ENCODE peak calls at places on chromosomes 4 and X, in six cellular contexts. Z is ovary, Y is AG04449, P is WERI-Rb-1, R is astrocyte of the cerebellum, V is HFFc6. J is an unnamed sample.

GRCh38 chrX:86946569-86946968 is 571.0 kb upstream of the KLHL4 start:
- DNase-seq in Z (no peak), Y (no peak), P (peak), R (no peak), V (no peak), J (no peak)

GRCh38 chr4:176791591-176792347 is 953 bp downstream of the VEGFC start:
- DNase-seq in Z (peak), Y (no peak), P (peak), R (no peak), V (peak), J (no peak)

GRCh38 chrX:44042731-44043130 is 69.5 kb upstream of the NDP start:
- DNase-seq in Z (peak), Y (no peak), P (no peak), R (no peak), V (no peak), J (no peak)

GRCh38 chr4:106869551-106869950 is 166.6 kb downstream of the DKK2 start:
- DNase-seq in Z (no peak), Y (peak), P (no peak), R (no peak), V (no peak), J (no peak)

GRCh38 chr4:166846939-166847338 is 387.4 kb downstream of the SPOCK3 start:
- DNase-seq in Z (no peak), Y (no peak), P (no peak), R (no peak), V (no peak), J (no peak)

GRCh38 chrX:43676960-43677582 is 21.0 kb downstream of the MAOA start:
- DNase-seq in Z (no peak), Y (no peak), P (no peak), R (no peak), V (no peak), J (no peak)

GRCh38 chr4:89114100-89114499 is 2.8 kb downstream of the TIGD2 start:
- DNase-seq in Z (no peak), Y (no peak), P (no peak), R (no peak), V (no peak), J (no peak)

GRCh38 chr4:122313001-122313400 is 65.8 kb upstream of the ADAD1 start:
- DNase-seq in Z (no peak), Y (no peak), P (no peak), R (no peak), V (no peak), J (no peak)

GRCh38 chr4:16253127-16253960 is 27.1 kb upstream of the TAPT1 start:
- DNase-seq in Z (no peak), Y (peak), P (no peak), R (peak), V (peak), J (no peak)

GRCh38 chr4:60002603-60003325 is 1197.4 kb upstream of the ADGRL3 start:
- DNase-seq in Z (no peak), Y (no peak), P (no peak), R (no peak), V (no peak), J (no peak)

GRCh38 chr4:6298035-6298434 is 28.4 kb downstream of the WFS1 start:
- DNase-seq in Z (no peak), Y (no peak), P (no peak), R (no peak), V (no peak), J (no peak)

GRCh38 chr4:86223472-86223871 is 136.4 kb downstream of the MAPK10 start:
- DNase-seq in Z (no peak), Y (no peak), P (peak), R (no peak), V (peak), J (no peak)

GRCh38 chr4:8922481-8922880 is 50.8 kb upstream of the HMX1 start:
- DNase-seq in Z (no peak), Y (no peak), P (no peak), R (no peak), V (no peak), J (no peak)

GRCh38 chr4:15695240-15695699 is 7.6 kb upstream of the BST1 start:
- DNase-seq in Z (no peak), Y (peak), P (no peak), R (peak), V (peak), J (no peak)

GRCh38 chr4:7806080-7806630 is 133.5 kb downstream of the AFAP1 start:
- DNase-seq in Z (peak), Y (no peak), P (no peak), R (peak), V (no peak), J (no peak)

GRCh38 chrX:23980063-23980462 is 46.9 kb downstream of the KLHL15 start:
- DNase-seq in Z (no peak), Y (no peak), P (no peak), R (no peak), V (no peak), J (no peak)

DNA sequence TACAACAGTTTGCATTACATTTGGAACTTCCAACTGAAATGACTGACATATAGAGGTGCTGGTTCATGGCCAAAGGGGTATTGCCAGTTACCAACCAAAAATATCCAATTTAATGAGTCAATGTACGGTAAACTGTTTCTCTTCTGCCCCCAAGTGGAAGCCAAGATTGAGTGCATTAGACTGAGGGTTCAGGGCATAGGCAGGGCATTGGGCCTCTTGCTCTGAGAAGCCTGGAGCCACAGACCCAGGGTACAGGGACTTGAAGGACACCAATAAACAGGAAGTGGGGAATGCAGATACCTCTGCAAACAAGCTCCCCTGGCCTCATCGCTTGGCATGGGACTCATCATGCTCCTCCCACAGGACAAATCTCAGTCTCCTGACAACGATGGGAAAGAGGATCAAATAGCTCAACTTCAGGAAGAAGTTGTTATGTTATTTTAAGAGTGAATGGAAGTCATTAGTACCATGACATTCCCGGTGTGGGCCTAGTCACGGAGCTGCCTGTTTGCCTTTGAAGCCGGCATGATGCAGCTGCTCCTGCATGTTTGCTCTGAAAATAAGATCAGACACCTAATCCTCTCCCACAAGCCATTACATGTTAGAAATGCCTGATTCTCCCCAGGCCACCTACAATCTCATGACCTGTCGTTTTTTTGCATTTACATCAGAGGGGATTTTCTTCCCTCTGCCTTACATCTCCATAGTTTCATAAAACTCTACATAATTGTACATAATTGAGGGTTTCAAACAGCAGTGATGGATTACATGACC is 224.2 kb downstream of the RCHY1 start:
- DNase-seq in Z (no peak), Y (no peak), P (peak), R (no peak), V (no peak), J (no peak)
- TF ChIP-seq CTCF in Z (no peak), Y (no peak), P (peak), R (no peak), V (peak), J (peak)

DNA sequence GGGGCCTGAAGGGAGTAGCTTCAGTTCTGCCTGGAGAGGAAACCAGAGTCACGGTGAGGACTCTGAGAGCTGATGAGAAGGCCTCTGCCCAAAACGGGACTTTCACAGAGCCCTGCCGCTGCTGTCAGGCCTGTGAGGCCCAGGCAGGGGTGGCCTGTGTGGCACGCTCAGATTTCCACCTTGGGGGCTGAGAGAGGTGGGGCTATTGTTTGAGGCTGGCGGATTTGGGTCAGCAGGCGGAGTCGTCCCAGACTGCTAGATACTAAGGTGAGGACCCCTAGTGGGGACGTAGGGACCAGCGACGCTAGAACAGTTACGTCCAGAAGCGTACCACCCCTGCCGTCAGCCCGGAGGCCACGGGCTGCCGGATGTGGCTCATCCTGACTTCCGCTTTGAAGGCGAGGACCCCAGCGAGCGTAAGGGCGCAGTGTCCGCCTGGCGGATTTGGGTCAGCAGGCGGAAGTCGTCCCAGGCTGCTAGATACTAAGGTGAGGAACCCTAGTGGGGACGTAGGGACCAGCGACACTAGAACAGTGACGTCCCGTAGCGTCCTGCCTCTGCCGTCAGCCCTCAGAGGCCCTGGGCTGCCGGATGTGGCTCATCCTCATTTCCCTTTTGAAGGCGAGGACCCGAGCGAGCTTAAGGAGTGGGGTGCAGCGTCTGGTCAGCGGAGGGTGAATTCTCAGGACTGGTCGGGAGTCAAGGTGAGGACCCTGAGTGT is at the start of gene MAGEB1:
- DNase-seq in Z (no peak), Y (no peak), P (no peak), R (no peak), V (no peak), J (no peak)
- TF ChIP-seq CTCF in Z (no peak), Y (no peak), P (peak), R (no peak), V (no peak), J (no peak)

DNA sequence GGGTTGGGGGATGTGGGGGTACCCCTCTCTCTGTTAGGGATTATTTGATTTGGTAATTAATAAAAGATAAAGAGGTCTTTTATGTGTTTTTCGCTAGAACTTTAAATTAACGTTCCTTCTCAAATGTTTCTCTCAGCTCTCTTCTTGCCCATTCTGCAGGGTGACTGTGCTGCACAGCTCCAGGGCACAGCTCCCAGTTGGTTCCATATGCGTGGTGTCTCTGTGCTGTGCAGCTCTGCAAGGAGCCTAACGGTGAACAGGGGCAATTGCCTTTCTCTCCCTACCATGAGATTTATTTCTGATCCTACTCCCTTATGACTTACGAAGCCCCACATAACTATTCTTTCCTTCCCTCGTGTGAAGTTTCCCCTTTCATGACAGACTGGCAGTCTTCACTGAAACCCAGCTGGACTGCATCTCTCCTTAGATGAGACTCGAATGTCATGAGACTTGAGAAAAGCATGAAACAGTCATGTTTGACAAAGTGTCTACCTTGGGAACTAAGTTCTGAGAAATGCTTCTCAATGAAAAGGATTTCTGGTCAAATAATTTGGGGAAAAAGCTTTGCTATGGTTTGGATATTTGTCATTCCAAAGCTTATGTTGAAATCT is 50.2 kb upstream of the SPRY1 start:
- DNase-seq in Z (no peak), Y (no peak), P (no peak), R (no peak), V (no peak), J (no peak)
- TF ChIP-seq CTCF in Z (no peak), Y (no peak), P (no peak), R (no peak), V (no peak), J (no peak)

GRCh38 chrX:65589304-65589703 is 54.7 kb upstream of the LAS1L start:
- DNase-seq in Z (no peak), Y (no peak), P (no peak), R (no peak), V (no peak), J (no peak)
- TF ChIP-seq CTCF in Z (no peak), Y (no peak), P (no peak), R (no peak), V (no peak), J (no peak)

DNA sequence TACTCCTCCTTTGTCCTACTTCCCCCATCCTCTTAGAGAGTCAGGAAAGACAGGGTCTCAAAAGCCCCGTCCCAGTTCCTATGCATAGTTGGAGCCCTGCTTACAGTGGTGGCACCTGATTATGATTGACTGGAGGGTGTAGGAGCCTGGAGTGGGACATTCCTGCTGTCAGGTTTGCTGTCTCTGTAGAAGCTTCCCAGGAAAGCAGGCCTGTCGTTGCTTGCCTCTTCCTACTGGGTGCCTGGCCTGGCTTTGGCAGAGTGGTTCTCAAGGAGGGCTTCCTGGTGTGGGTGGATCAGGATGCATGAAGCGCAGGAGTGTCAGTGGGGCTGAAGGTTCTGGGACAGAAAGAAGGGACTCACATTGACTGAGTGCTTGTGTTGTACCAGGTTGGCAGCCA is 4.8 kb downstream of the MAGED2 start:
- DNase-seq in Z (no peak), Y (no peak), P (no peak), R (no peak), V (no peak), J (no peak)
- TF ChIP-seq CTCF in Z (no peak), Y (no peak), P (no peak), R (no peak), V (no peak), J (no peak)

GRCh38 chr4:132564920-132565319 is 584.2 kb upstream of the PCDH10 start:
- DNase-seq in Z (no peak), Y (no peak), P (no peak), R (no peak), V (no peak), J (no peak)
- TF ChIP-seq CTCF in Z (no peak), Y (no peak), P (peak), R (no peak), V (no peak), J (no peak)

GRCh38 chr4:116923389-116923788 is 162.0 kb downstream of the TRAM1L1 start:
- DNase-seq in Z (no peak), Y (no peak), P (no peak), R (no peak), V (no peak), J (no peak)

GRCh38 chr4:116930329-116930728 is 155.0 kb downstream of the TRAM1L1 start:
- DNase-seq in Z (no peak), Y (no peak), P (no peak), R (no peak), V (no peak), J (no peak)

GRCh38 chr4:116925900-116926457 is 159.4 kb downstream of the TRAM1L1 start:
- DNase-seq in Z (no peak), Y (no peak), P (peak), R (peak), V (no peak), J (peak)

GRCh38 chr4:116926631-116927295 is 158.6 kb downstream of the TRAM1L1 start:
- DNase-seq in Z (no peak), Y (no peak), P (no peak), R (no peak), V (no peak), J (no peak)
- TF ChIP-seq CTCF in Z (no peak), Y (no peak), P (peak), R (no peak), V (no peak), J (no peak)

GRCh38 chrX:14505648-14506047 is 23.7 kb upstream of the GLRA2 start:
- DNase-seq in Z (peak), Y (no peak), P (no peak), R (no peak), V (no peak), J (no peak)
- TF ChIP-seq CTCF in Z (no peak), Y (no peak), P (no peak), R (no peak), V (no peak), J (no peak)